ENCODE peak calls at places on chromosomes 13 and 19, in four cellular contexts. I is kidney, Z is HEK293T, Q is heart right ventricle. C is an unnamed sample.

GRCh38 chr13:113129921-113130750 is 7.5 kb downstream of the F10 start:
- DNase-seq in I (peak), Z (no peak), Q (peak), C (peak)

GRCh38 chr19:46040125-46040524 is 677 bp downstream of the IGFL4 start:
- DNase-seq in I (no peak), Z (no peak), Q (no peak), C (peak)

GRCh38 chr19:10551698-10552301 is 8.1 kb downstream of the ATG4D start:
- DNase-seq in I (no peak), Z (peak), Q (no peak), C (no peak)

GRCh38 chr13:46866150-46866549 is 30.7 kb downstream of the HTR2A start:
- DNase-seq in I (no peak), Z (peak), Q (peak), C (peak)

GRCh38 chr19:4373601-4374441 is 26.5 kb downstream of the SH3GL1 start:
- DNase-seq in I (no peak), Z (no peak), Q (peak), C (peak)

GRCh38 chr19:5621945-5622464 is 571 bp downstream of the SAFB2 start:
- DNase-seq in I (no peak), Z (no peak), Q (peak), C (no peak)

GRCh38 chr19:38697641-38698071 is 46.6 kb downstream of the CAPN12 start:
- DNase-seq in I (no peak), Z (no peak), Q (no peak), C (no peak)

GRCh38 chr13:35978607-35979316 is 152.4 kb downstream of the DCLK1 start:
- DNase-seq in I (no peak), Z (peak), Q (no peak), C (no peak)

GRCh38 chr13:112145221-112146072 is 78.5 kb downstream of the SOX1 start:
- DNase-seq in I (no peak), Z (no peak), Q (no peak), C (no peak)

GRCh38 chr13:27487776-27488175 is 37.4 kb upstream of the MTIF3 start:
- DNase-seq in I (no peak), Z (no peak), Q (no peak), C (no peak)

GRCh38 chr13:93316848-93317247 is 90.2 kb downstream of the GPC6 start:
- DNase-seq in I (no peak), Z (no peak), Q (no peak), C (no peak)

GRCh38 chr13:26132756-26133155 is 80.9 kb upstream of the SHISA2 start:
- DNase-seq in I (no peak), Z (peak), Q (no peak), C (no peak)

GRCh38 chr19:3057275-3057714 is 5.0 kb downstream of the TLE5 start:
- DNase-seq in I (peak), Z (no peak), Q (peak), C (peak)

GRCh38 chr19:13670846-13671245 is 93.5 kb upstream of the MRI1 start:
- DNase-seq in I (no peak), Z (no peak), Q (no peak), C (no peak)

GRCh38 chr19:48629599-48630288 is 7.4 kb downstream of the DBP start:
- DNase-seq in I (peak), Z (peak), Q (peak), C (peak)

GRCh38 chr13:93522486-93522885 is 295.9 kb downstream of the GPC6 start:
- DNase-seq in I (no peak), Z (no peak), Q (no peak), C (no peak)

GRCh38 chr13:79457948-79458347 is 23.0 kb upstream of the NDFIP2 start:
- DNase-seq in I (no peak), Z (peak), Q (no peak), C (no peak)

GRCh38 chr13:79477968-79478367 is 3.0 kb upstream of the NDFIP2 start:
- DNase-seq in I (no peak), Z (no peak), Q (peak), C (peak)

GRCh38 chr13:37618554-37618953 is 20.0 kb upstream of the POSTN start:
- DNase-seq in I (no peak), Z (no peak), Q (no peak), C (no peak)

GRCh38 chr19:1295169-1296012 is 9.7 kb downstream of the EFNA2 start:
- DNase-seq in I (peak), Z (peak), Q (peak), C (no peak)

GRCh38 chr13:112984501-112984900 is 15.5 kb downstream of the MCF2L start:
- DNase-seq in I (no peak), Z (no peak), Q (no peak), C (no peak)

C was measured in Right ventricle myocardium inferior.